ENCODE peak calls at places on chromosomes 6 and 20, in five cellular contexts. One of them, this sample, is unnamed.
A peak's percentile ranks its signal among the peaks of the same experiment; 100 is the strongest.

GRCh38 chr20:25008388-25009217 is 16.1 kb upstream of the APMAP start:
- DNase-seq in epithelial cell of proximal tubule: no peak
- DNase-seq in CD8-positive, alpha-beta memory T cell: no peak
- DNase-seq in effector CD8-positive, alpha-beta T cell: no peak
- DNase-seq in T-helper 2 cell: no peak
- DNase-seq in this sample: no peak

GRCh38 chr6:28985396-28986164 is 19.5 kb downstream of the ZNF311 start:
- DNase-seq in epithelial cell of proximal tubule: peak; percentile 94
- DNase-seq in CD8-positive, alpha-beta memory T cell: no peak
- DNase-seq in effector CD8-positive, alpha-beta T cell: no peak
- DNase-seq in T-helper 2 cell: peak; percentile 31
- DNase-seq in this sample: no peak

GRCh38 chr20:59125909-59126308 is 37.7 kb upstream of the ZNF831 start:
- DNase-seq in epithelial cell of proximal tubule: no peak
- DNase-seq in CD8-positive, alpha-beta memory T cell: no peak
- DNase-seq in effector CD8-positive, alpha-beta T cell: no peak
- DNase-seq in T-helper 2 cell: no peak
- DNase-seq in this sample: no peak

GRCh38 chr6:158255280-158255973 is 56.8 kb upstream of the TULP4 start:
- DNase-seq in epithelial cell of proximal tubule: no peak
- DNase-seq in CD8-positive, alpha-beta memory T cell: no peak
- DNase-seq in effector CD8-positive, alpha-beta T cell: no peak
- DNase-seq in T-helper 2 cell: no peak
- DNase-seq in this sample: no peak

GRCh38 chr6:129345890-129346289 is 364.1 kb downstream of the ARHGAP18 start:
- DNase-seq in epithelial cell of proximal tubule: no peak
- DNase-seq in CD8-positive, alpha-beta memory T cell: no peak
- DNase-seq in effector CD8-positive, alpha-beta T cell: no peak
- DNase-seq in T-helper 2 cell: no peak
- DNase-seq in this sample: no peak

GRCh38 chr6:40661726-40662125 is 74.6 kb upstream of the LRFN2 start:
- DNase-seq in epithelial cell of proximal tubule: no peak
- DNase-seq in CD8-positive, alpha-beta memory T cell: no peak
- DNase-seq in effector CD8-positive, alpha-beta T cell: no peak
- DNase-seq in T-helper 2 cell: no peak
- DNase-seq in this sample: no peak

GRCh38 chr6:33420493-33421343 is 853 bp downstream of the SYNGAP1 start:
- DNase-seq in epithelial cell of proximal tubule: no peak
- DNase-seq in CD8-positive, alpha-beta memory T cell: no peak
- DNase-seq in effector CD8-positive, alpha-beta T cell: no peak
- DNase-seq in T-helper 2 cell: peak; percentile 49
- DNase-seq in this sample: no peak

GRCh38 chr6:169395080-169395805 is 141.6 kb upstream of the THBS2 start:
- DNase-seq in epithelial cell of proximal tubule: no peak
- DNase-seq in CD8-positive, alpha-beta memory T cell: no peak
- DNase-seq in effector CD8-positive, alpha-beta T cell: no peak
- DNase-seq in T-helper 2 cell: no peak
- DNase-seq in this sample: no peak

GRCh38 chr20:64108731-64109389 is 1.5 kb upstream of the NPBWR2 start:
- DNase-seq in epithelial cell of proximal tubule: no peak
- DNase-seq in CD8-positive, alpha-beta memory T cell: no peak
- DNase-seq in effector CD8-positive, alpha-beta T cell: no peak
- DNase-seq in T-helper 2 cell: no peak
- DNase-seq in this sample: no peak

This sample was measured in CD4-positive, alpha-beta T cell.